ENCODE peak calls at places on chromosomes 1 and 21, in four cellular contexts. C, T, G and A are unnamed samples. For H3K4me1, the result is how much of the 10 kb centered on the place peaks cover.

GRCh38 chr1:23931481-23931880 is 18.3 kb upstream of the CNR2 start:
- DNase-seq in C (no peak), T (no peak), G (no peak), A (no peak)

GRCh38 chr1:225535280-225535679 is 107.4 kb upstream of the LBR start:
- DNase-seq in G (no peak), T (no peak), C (no peak), A (no peak)

GRCh38 chr1:110040548-110040947 is 6.1 kb downstream of the STRIP1 start:
- DNase-seq in C (no peak), G (no peak), T (no peak), A (no peak)

GRCh38 chr1:33081554-33082305 is 777 bp downstream of the AZIN2 start:
- DNase-seq in T (no peak), C (no peak), G (no peak), A (no peak)

GRCh38 chr1:221759436-221759835 is 17.5 kb upstream of the DUSP10 start:
- DNase-seq in C (peak), G (no peak), T (no peak), A (no peak)

GRCh38 chr1:119808491-119808890 is 2.8 kb downstream of the REG4 start:
- DNase-seq in T (no peak), G (no peak), C (no peak), A (no peak)

GRCh38 chr1:224434447-224435317 is at the start of gene WDR26:
- DNase-seq in C (peak), G (peak), T (no peak), A (peak)

GRCh38 chr1:61808968-61809367 is 66.7 kb downstream of the PATJ start:
- DNase-seq in G (no peak), C (peak), T (no peak), A (no peak)

GRCh38 chr1:81374481-81374880 is 426.3 kb upstream of the ADGRL2 start:
- DNase-seq in G (no peak), T (no peak), C (no peak), A (no peak)

GRCh38 chr1:145425436-145426029 is at the start of gene NBPF20:
- DNase-seq in C (peak), G (peak), T (peak), A (peak)

GRCh38 chr1:9767964-9768668 is 55.6 kb downstream of the CLSTN1 start:
- DNase-seq in T (no peak), C (no peak), G (no peak), A (no peak)

GRCh38 chr1:164560076-164560475 is 1.1 kb downstream of the PBX1 start:
- DNase-seq in C (peak), T (no peak), G (no peak), A (no peak)

GRCh38 chr1:240582953-240583352 is 29.0 kb downstream of the GREM2 start:
- DNase-seq in C (peak), G (no peak), T (no peak), A (no peak)

GRCh38 chr1:56925193-56925592 is 40.6 kb downstream of the C8B start:
- DNase-seq in G (no peak), T (no peak), C (no peak), A (no peak)

GRCh38 chr1:225942574-225942973 is 1.6 kb upstream of the LEFTY2 start:
- DNase-seq in T (no peak), C (no peak), G (peak), A (no peak)

DNA sequence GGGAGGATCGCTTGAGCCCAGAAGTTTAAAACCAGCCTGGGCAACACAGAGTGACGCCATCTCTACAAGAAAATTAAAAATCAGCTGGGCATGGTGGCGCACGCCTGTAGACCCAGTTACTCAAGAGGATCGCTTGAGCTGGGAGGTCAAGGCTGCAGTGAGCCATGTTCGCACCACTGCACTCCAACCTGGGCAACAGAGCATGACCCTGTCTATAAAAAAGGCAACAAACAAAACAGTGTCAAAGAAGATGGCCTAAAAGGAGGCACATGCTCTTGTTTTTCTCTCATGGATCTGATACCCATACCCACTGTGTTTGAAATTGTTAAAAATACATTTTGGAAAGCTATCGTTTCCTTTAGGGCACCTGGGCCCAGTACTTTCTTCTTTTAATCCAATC is 191.7 kb downstream of the SLC45A1 start:
- DNase-seq in T (no peak), C (no peak), G (no peak), A (no peak)
- H3K4ac ChIP-seq in T (no peak), C (no peak), G (no peak), A (no peak)

DNA sequence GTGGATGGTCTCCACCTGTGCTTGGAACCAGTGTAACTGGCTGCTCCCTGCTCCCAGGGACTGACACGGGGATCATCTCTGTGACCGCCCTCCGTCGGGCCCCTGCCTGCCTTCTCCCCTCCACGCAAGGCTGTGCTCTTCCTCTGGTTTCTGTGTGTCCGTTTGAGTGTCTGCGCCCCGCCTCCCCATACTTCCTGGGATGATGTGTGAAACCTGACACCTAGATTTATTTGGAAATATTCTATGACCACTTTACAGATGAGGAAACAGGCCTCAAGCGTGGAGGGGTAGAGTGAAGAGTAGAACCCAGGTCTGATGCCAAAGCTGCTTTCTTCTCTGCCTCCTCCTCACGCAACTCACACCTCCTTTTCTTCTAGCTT is 24.3 kb downstream of the LDLRAP1 start:
- DNase-seq in T (no peak), C (no peak), G (no peak), A (no peak)
- H3K4me1 ChIP-seq in T (under half), C (half or more), G (under half), A (under half)

GRCh38 chr1:246160905-246161304 is 346.2 kb downstream of the SMYD3 start:
- DNase-seq in C (no peak), T (no peak), G (no peak), A (no peak)

GRCh38 chr1:246161626-246162025 is 345.5 kb downstream of the SMYD3 start:
- DNase-seq in G (no peak), C (no peak), T (no peak), A (no peak)

GRCh38 chr1:246159290-246160227 is 347.5 kb downstream of the SMYD3 start:
- DNase-seq in C (no peak), G (no peak), T (no peak), A (no peak)

GRCh38 chr1:246162560-246162959 is 344.5 kb downstream of the SMYD3 start:
- DNase-seq in G (no peak), C (no peak), T (no peak), A (no peak)

DNA sequence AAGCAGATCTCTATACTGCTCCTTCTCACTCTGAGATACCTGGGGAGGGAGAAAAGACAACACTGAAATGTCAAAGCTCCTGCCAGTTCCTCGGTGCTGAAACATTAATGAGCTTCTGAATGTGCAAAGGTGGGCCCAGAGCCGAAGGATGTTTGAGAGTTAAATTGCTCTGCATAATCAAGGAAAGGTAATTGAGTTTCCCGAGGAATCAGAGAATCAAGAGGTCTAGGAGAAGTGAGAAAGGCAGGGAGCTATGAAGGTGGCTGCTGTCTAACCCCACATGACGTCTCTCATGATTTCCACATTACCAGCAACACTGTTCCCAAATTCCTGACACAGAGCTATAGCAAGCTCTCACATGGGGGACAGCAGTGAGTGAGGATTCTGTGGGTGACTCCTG is 346.7 kb downstream of the SMYD3 start:
- DNase-seq in T (no peak), C (no peak), G (no peak), A (no peak)
- H2BK12ac ChIP-seq in T (no peak), C (no peak), G (no peak), A (no peak)

GRCh38 chr1:14947421-14947820 is 206.1 kb upstream of the TMEM51 start:
- DNase-seq in C (no peak), G (no peak), T (no peak), A (no peak)
- H3K4ac ChIP-seq in C (peak), G (no peak), T (no peak), A (no peak)

GRCh38 chr1:13731897-13732296 is 31.9 kb downstream of the PRDM2 start:
- DNase-seq in G (no peak), C (no peak), T (no peak), A (no peak)
- H3K4me1 ChIP-seq in G (under half), C (under half), T (under half), A (under half)

GRCh38 chr21:34885636-34886553 is 163.2 kb downstream of the RUNX1 start:
- DNase-seq in T (no peak), G (peak), C (peak), A (no peak)

GRCh38 chr21:34885125-34885524 is 164.0 kb downstream of the RUNX1 start:
- DNase-seq in T (no peak), G (no peak), C (no peak), A (no peak)

GRCh38 chr21:34887729-34888568 is 161.2 kb downstream of the RUNX1 start:
- DNase-seq in G (peak), C (peak), T (no peak), A (no peak)

GRCh38 chr21:34888569-34889286 is 160.4 kb downstream of the RUNX1 start:
- DNase-seq in G (peak), C (peak), T (peak), A (peak)

GRCh38 chr21:34886554-34887385 is 162.3 kb downstream of the RUNX1 start:
- DNase-seq in G (peak), T (no peak), C (peak), A (no peak)
- H2BK12ac ChIP-seq in G (no peak), T (peak), C (peak), A (peak)